ENCODE peak calls at places on chromosomes 2 and 18, in nine cellular contexts. E, W, Z, I, V, N, B, H and T are unnamed samples.

GRCh38 chr2:61272421-61273070 is 110.6 kb downstream of the C2orf74 start:
- DNase-seq in E (no peak), W (no peak), Z (no peak), I (no peak), V (no peak), N (no peak), B (no peak), H (no peak), T (no peak)

GRCh38 chr2:235270951-235271350 is 222.9 kb upstream of the AGAP1 start:
- DNase-seq in E (no peak), W (no peak), Z (no peak), I (no peak), V (no peak), N (no peak), B (no peak), H (no peak), T (no peak)

GRCh38 chr2:64133828-64134227 is 10.4 kb downstream of the PELI1 start:
- DNase-seq in E (no peak), W (no peak), Z (no peak), I (no peak), V (no peak), N (no peak), B (no peak), H (no peak), T (no peak)

GRCh38 chr18:29840101-29840500 is 1202.4 kb downstream of the DSC3 start:
- DNase-seq in E (no peak), W (no peak), Z (no peak), I (no peak), V (no peak), N (no peak), B (no peak), H (no peak), T (no peak)

GRCh38 chr18:7084080-7084765 is 33.4 kb downstream of the LAMA1 start:
- DNase-seq in E (no peak), W (no peak), Z (no peak), I (no peak), V (no peak), N (no peak), B (no peak), H (no peak), T (no peak)

GRCh38 chr18:56468379-56468778 is 170.0 kb downstream of the TXNL1 start:
- DNase-seq in E (no peak), W (no peak), Z (no peak), I (no peak), V (no peak), N (no peak), B (no peak), H (no peak), T (no peak)

GRCh38 chr2:9244985-9245544 is 38.5 kb downstream of the ASAP2 start:
- DNase-seq in E (no peak), W (no peak), Z (no peak), I (no peak), V (no peak), N (no peak), B (no peak), H (no peak), T (peak; percentile 69)

GRCh38 chr2:120568975-120569268 is 166.7 kb upstream of the GLI2 start:
- DNase-seq in E (no peak), W (no peak), Z (no peak), I (no peak), V (no peak), N (no peak), B (no peak), H (no peak), T (no peak)

GRCh38 chr2:31998731-31999383 is 12.0 kb downstream of the MEMO1 start:
- DNase-seq in E (no peak), W (no peak), Z (no peak), I (no peak), V (no peak), N (no peak), B (no peak), H (no peak), T (no peak)

GRCh38 chr18:7743256-7743655 is 176.1 kb downstream of the PTPRM start:
- DNase-seq in E (no peak), W (no peak), Z (no peak), I (no peak), V (no peak), N (no peak), B (no peak), H (no peak), T (no peak)

GRCh38 chr2:233413529-233414272 is 59.4 kb downstream of the DGKD start:
- DNase-seq in E (no peak), W (peak; percentile 93), Z (peak; percentile 79), I (peak; percentile 64), V (peak; percentile 46), N (peak; percentile 87), B (no peak), H (peak; percentile 74), T (no peak)

GRCh38 chr18:11488175-11488574 is 121.2 kb upstream of the SLC35G4 start:
- DNase-seq in E (no peak), W (no peak), Z (no peak), I (no peak), V (no peak), N (no peak), B (no peak), H (no peak), T (no peak)

GRCh38 chr2:60321816-60322215 is 231.6 kb downstream of the BCL11A start:
- DNase-seq in E (no peak), W (no peak), Z (no peak), I (no peak), V (no peak), N (no peak), B (no peak), H (no peak), T (no peak)

GRCh38 chr2:3194828-3195227 is 182.8 kb downstream of the EIPR1 start:
- DNase-seq in E (no peak), W (peak; percentile 32), Z (no peak), I (no peak), V (no peak), N (no peak), B (no peak), H (no peak), T (no peak)

GRCh38 chr2:25851740-25852503 is 26.4 kb downstream of the ASXL2 start:
- DNase-seq in E (peak; percentile 35), W (no peak), Z (no peak), I (no peak), V (no peak), N (no peak), B (no peak), H (no peak), T (no peak)

GRCh38 chr18:74472312-74472711 is 15.2 kb upstream of the DIPK1C start:
- DNase-seq in E (no peak), W (no peak), Z (no peak), I (no peak), V (no peak), N (no peak), B (no peak), H (no peak), T (no peak)

GRCh38 chr2:30577151-30577550 is 130.1 kb downstream of the LCLAT1 start:
- DNase-seq in E (no peak), W (no peak), Z (no peak), I (no peak), V (no peak), N (no peak), B (no peak), H (no peak), T (no peak)

GRCh38 chr18:9825571-9826073 is 60.2 kb upstream of the TXNDC2 start:
- DNase-seq in E (peak; percentile 83), W (no peak), Z (no peak), I (no peak), V (no peak), N (no peak), B (no peak), H (no peak), T (peak; percentile 17)

GRCh38 chr2:237593596-237594310 is 3.2 kb upstream of the RAB17 start:
- DNase-seq in E (no peak), W (peak; percentile 62), Z (no peak), I (no peak), V (no peak), N (no peak), B (no peak), H (no peak), T (peak; percentile 82)

GRCh38 chr2:202941771-202942170 is 29.7 kb downstream of the CARF start:
- DNase-seq in E (no peak), W (no peak), Z (no peak), I (no peak), V (no peak), N (no peak), B (no peak), H (no peak), T (no peak)

DNA sequence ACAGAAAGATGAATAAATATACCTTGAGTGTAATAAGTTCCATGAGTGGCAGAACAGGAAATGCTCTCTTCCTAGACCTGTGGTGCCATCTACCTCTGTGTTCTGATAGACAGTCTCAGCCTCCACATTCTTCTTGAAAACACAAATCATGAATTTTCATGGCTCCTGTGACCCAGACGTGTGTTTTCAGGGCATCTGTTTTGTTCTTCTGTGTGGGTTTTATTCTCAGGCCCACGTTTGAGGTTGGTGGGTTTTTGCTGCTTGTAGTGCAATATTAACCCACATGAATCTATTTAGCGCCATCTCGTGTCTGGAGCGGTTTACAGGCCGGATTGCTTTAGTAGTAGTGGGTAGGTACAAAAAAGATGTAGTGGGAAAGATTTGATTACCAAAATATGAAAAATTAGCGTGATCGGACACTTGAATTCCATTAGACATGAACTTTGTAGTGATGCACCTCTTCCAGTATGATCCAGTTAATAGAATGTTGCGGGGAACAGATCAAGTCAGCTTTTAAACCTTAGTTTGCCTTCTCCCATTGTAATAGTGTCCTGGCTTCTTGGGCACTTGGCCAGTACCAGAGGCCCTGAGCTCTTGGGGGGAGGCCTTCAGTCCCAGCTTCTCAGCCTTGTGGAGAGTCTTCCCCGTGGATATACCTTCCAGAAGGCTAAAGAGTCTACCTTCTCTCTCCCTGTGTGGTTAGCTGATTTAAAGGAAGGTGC is 256.5 kb downstream of the TPGS2 start:
- DNase-seq in E (peak; percentile 82), W (no peak), Z (no peak), I (no peak), V (peak; percentile 76), N (no peak), B (no peak), H (no peak), T (peak; percentile 79)
- H3K36me3 ChIP-seq in E (no peaks in the 10 kb centered on the region), W (no peaks in the 10 kb centered on the region), Z (no peaks in the 10 kb centered on the region), I (no peaks in the 10 kb centered on the region), V (no peaks in the 10 kb centered on the region), N (no peaks in the 10 kb centered on the region), B (no peaks in the 10 kb centered on the region), H (no peaks in the 10 kb centered on the region), T (no peaks in the 10 kb centered on the region)

GRCh38 chr2:240491483-240491882 is 56.0 kb downstream of the GPC1 start:
- DNase-seq in E (no peak), W (no peak), Z (no peak), I (no peak), V (no peak), N (no peak), B (no peak), H (no peak), T (no peak)
- H3K36me3 ChIP-seq in E (no peaks in the 10 kb centered on the region), W (no peaks in the 10 kb centered on the region), Z (no peaks in the 10 kb centered on the region), I (peaks cover 15% of the 10 kb centered on the region), V (peaks cover 12% of the 10 kb centered on the region), N (peaks cover 1% of the 10 kb centered on the region), B (no peaks in the 10 kb centered on the region), H (no peaks in the 10 kb centered on the region), T (no peaks in the 10 kb centered on the region)

GRCh38 chr18:50374753-50375391 is at the start of gene SKA1:
- DNase-seq in E (peak; percentile 95), W (peak; percentile 97), Z (peak; percentile 94), I (peak; percentile 92), V (peak; percentile 85), N (peak; percentile 96), B (peak; percentile 89), H (peak; percentile 93), T (peak; percentile 99)
- H3K36me3 ChIP-seq in E (no peaks in the 10 kb centered on the region), W (no peaks in the 10 kb centered on the region), Z (no peaks in the 10 kb centered on the region), I (no peaks in the 10 kb centered on the region), V (no peaks in the 10 kb centered on the region), N (no peaks in the 10 kb centered on the region), B (no peaks in the 10 kb centered on the region), H (no peaks in the 10 kb centered on the region), T (peaks cover 34% of the 10 kb centered on the region)

GRCh38 chr2:70145168-70145538 is 45.7 kb downstream of the C2orf42 start:
- DNase-seq in E (no peak), W (no peak), Z (no peak), I (no peak), V (no peak), N (no peak), B (no peak), H (no peak), T (no peak)
- H3K36me3 ChIP-seq in E (peaks cover 3% of the 10 kb centered on the region), W (peaks cover 2% of the 10 kb centered on the region), Z (peaks cover 11% of the 10 kb centered on the region), I (peaks cover 10% of the 10 kb centered on the region), V (peaks cover 5% of the 10 kb centered on the region), N (no peaks in the 10 kb centered on the region), B (peaks cover 10% of the 10 kb centered on the region), H (no peaks in the 10 kb centered on the region), T (peaks cover 8% of the 10 kb centered on the region)